ENCODE peak calls at places on chromosomes 5 and 9, in seven cellular contexts. I is T-helper 2 cell; V is sigmoid colon; R is activated naive CD8-positive, alpha-beta T cell treated with anti-CD3 and anti-CD28 coated beads, Interleukin-2, amount 50 U/mL, for 24 hours; C is NCI-H1092; S is OCI-M1; Y is effector CD4-positive, alpha-beta T cell. E is an unnamed sample.

GRCh38 chr9:136086213-136086881 is 8.7 kb downstream of the NACC2 start:
- DNase-seq in I (no peak), V (peak), R (no peak), C (no peak), S (no peak), Y (no peak), E (no peak)

GRCh38 chr5:112779531-112779930 is 41.8 kb downstream of the APC start:
- DNase-seq in I (no peak), V (no peak), R (no peak), C (no peak), S (peak), Y (no peak), E (no peak)

GRCh38 chr9:109369285-109369684 is 48.4 kb upstream of the EPB41L4B start:
- DNase-seq in I (no peak), V (no peak), R (no peak), C (no peak), S (no peak), Y (no peak), E (peak)

GRCh38 chr5:93100433-93100832 is 480.6 kb downstream of the NR2F1-AS1 start:
- DNase-seq in I (no peak), V (no peak), R (no peak), C (no peak), S (no peak), Y (no peak), E (no peak)

GRCh38 chr5:3194141-3194540 is 401.5 kb upstream of the IRX1 start:
- DNase-seq in I (no peak), V (no peak), R (no peak), C (no peak), S (no peak), Y (no peak), E (no peak)

GRCh38 chr9:2722715-2723114 is 5.4 kb downstream of the KCNV2 start:
- DNase-seq in I (no peak), V (no peak), R (no peak), C (no peak), S (no peak), Y (no peak), E (no peak)

GRCh38 chr5:170273968-170274710 is 23.4 kb downstream of the LCP2 start:
- DNase-seq in I (no peak), V (peak), R (no peak), C (peak), S (peak), Y (peak), E (peak)

GRCh38 chr5:140311011-140311467 is 8.1 kb upstream of the PFDN1 start:
- DNase-seq in I (no peak), V (no peak), R (no peak), C (no peak), S (peak), Y (no peak), E (no peak)

GRCh38 chr5:95841914-95842812 is 19.6 kb upstream of the GLRX start:
- DNase-seq in I (no peak), V (peak), R (no peak), C (no peak), S (no peak), Y (no peak), E (no peak)

GRCh38 chr5:1564182-1564748 is 40.5 kb upstream of the LPCAT1 start:
- DNase-seq in I (no peak), V (no peak), R (no peak), C (no peak), S (peak), Y (no peak), E (no peak)

GRCh38 chr9:77066388-77066787 is 46.9 kb downstream of the FOXB2 start:
- DNase-seq in I (no peak), V (no peak), R (no peak), C (no peak), S (no peak), Y (no peak), E (no peak)

GRCh38 chr9:131233556-131233955 is 42.8 kb downstream of the FAM78A start:
- DNase-seq in I (no peak), V (no peak), R (no peak), C (no peak), S (no peak), Y (no peak), E (no peak)

GRCh38 chr5:135315394-135315793 is 83.6 kb downstream of the MACROH2A1 start:
- DNase-seq in I (no peak), V (no peak), R (no peak), C (no peak), S (peak), Y (no peak), E (no peak)

GRCh38 chr5:157888814-157889532 is 30.0 kb upstream of the CLINT1 start:
- DNase-seq in I (no peak), V (no peak), R (no peak), C (no peak), S (no peak), Y (no peak), E (no peak)

GRCh38 chr5:132049559-132049958 is 10.9 kb upstream of the IL3 start:
- DNase-seq in I (no peak), V (no peak), R (no peak), C (no peak), S (no peak), Y (no peak), E (no peak)

GRCh38 chr5:75510417-75510835 is 1.0 kb downstream of the CERT1 start:
- DNase-seq in I (no peak), V (no peak), R (no peak), C (no peak), S (no peak), Y (no peak), E (no peak)